ENCODE peak calls at places on chromosomes 2 and 18, in six cellular contexts. One of them, this sample, is unnamed.
A peak's percentile ranks its signal among the peaks of the same experiment; 100 is the strongest.

GRCh38 chr2:230809677-230810251 is 55.0 kb upstream of the ITM2C start:
- DNase-seq in ovary: no peak
- DNase-seq in IMR-90: no peak
- DNase-seq in SJSA1: no peak
- DNase-seq in prostate gland: no peak
- DNase-seq in hepatocyte: no peak
- DNase-seq in this sample: no peak

GRCh38 chr2:98444436-98445166 is at the start of gene INPP4A:
- DNase-seq in IMR-90: peak; percentile 42
- DNase-seq in prostate gland: peak; percentile 64
- DNase-seq in hepatocyte: peak; percentile 89
- DNase-seq in SJSA1: peak; percentile 67
- DNase-seq in ovary: peak; percentile 72
- DNase-seq in this sample: peak; percentile 76

GRCh38 chr2:221444106-221444505 is 128.0 kb downstream of the EPHA4 start:
- DNase-seq in SJSA1: no peak
- DNase-seq in hepatocyte: no peak
- DNase-seq in ovary: no peak
- DNase-seq in IMR-90: peak; percentile 85
- DNase-seq in prostate gland: no peak
- DNase-seq in this sample: peak; percentile 77

GRCh38 chr18:25223211-25223610 is 128.8 kb downstream of the ZNF521 start:
- DNase-seq in hepatocyte: no peak
- DNase-seq in prostate gland: no peak
- DNase-seq in ovary: no peak
- DNase-seq in IMR-90: no peak
- DNase-seq in SJSA1: no peak
- DNase-seq in this sample: no peak

GRCh38 chr18:12011962-12012549 is 30.7 kb downstream of the IMPA2 start:
- DNase-seq in hepatocyte: no peak
- DNase-seq in SJSA1: no peak
- DNase-seq in IMR-90: peak; percentile 58
- DNase-seq in prostate gland: peak; percentile 50
- DNase-seq in ovary: no peak
- DNase-seq in this sample: no peak

GRCh38 chr2:241441492-241441891 is 66.9 kb downstream of the STK25 start:
- DNase-seq in prostate gland: no peak
- DNase-seq in IMR-90: no peak
- DNase-seq in ovary: no peak
- DNase-seq in hepatocyte: no peak
- DNase-seq in SJSA1: no peak
- DNase-seq in this sample: no peak

GRCh38 chr2:53445376-53446072 is 322.1 kb upstream of the CHAC2 start:
- DNase-seq in IMR-90: peak; percentile 74
- DNase-seq in SJSA1: no peak
- DNase-seq in prostate gland: no peak
- DNase-seq in hepatocyte: peak; percentile 17
- DNase-seq in ovary: no peak
- DNase-seq in this sample: no peak

GRCh38 chr2:8565399-8566154 is 116.3 kb upstream of the ID2 start:
- DNase-seq in ovary: peak; percentile 2
- DNase-seq in prostate gland: no peak
- DNase-seq in IMR-90: no peak
- DNase-seq in hepatocyte: no peak
- DNase-seq in SJSA1: no peak
- DNase-seq in this sample: no peak

GRCh38 chr2:99635710-99636431 is 146.1 kb upstream of the REV1 start:
- DNase-seq in hepatocyte: no peak
- DNase-seq in SJSA1: no peak
- DNase-seq in ovary: peak; percentile 62
- DNase-seq in IMR-90: no peak
- DNase-seq in prostate gland: no peak
- DNase-seq in this sample: peak; percentile 35

GRCh38 chr2:110993557-110994231 is 127.0 kb upstream of the BCL2L11 start:
- DNase-seq in SJSA1: no peak
- DNase-seq in prostate gland: no peak
- DNase-seq in ovary: no peak
- DNase-seq in hepatocyte: peak; percentile 76
- DNase-seq in IMR-90: no peak
- DNase-seq in this sample: no peak

GRCh38 chr2:159946326-159946992 is 116.0 kb downstream of the PLA2R1 start:
- DNase-seq in IMR-90: peak; percentile 21
- DNase-seq in ovary: no peak
- DNase-seq in hepatocyte: peak; percentile 12
- DNase-seq in SJSA1: no peak
- DNase-seq in prostate gland: no peak
- DNase-seq in this sample: no peak

GRCh38 chr18:5285326-5285725 is 10.2 kb downstream of the ZBTB14 start:
- DNase-seq in ovary: no peak
- DNase-seq in SJSA1: no peak
- DNase-seq in IMR-90: no peak
- DNase-seq in hepatocyte: no peak
- DNase-seq in prostate gland: no peak
- DNase-seq in this sample: no peak
- H3K4me3 ChIP-seq in ovary: no peak overlapping the region
- H3K4me3 ChIP-seq in SJSA1: no peak overlapping the region
- H3K4me3 ChIP-seq in IMR-90: no peak overlapping the region
- H3K4me3 ChIP-seq in hepatocyte: no peak overlapping the region
- H3K4me3 ChIP-seq in prostate gland: no peak overlapping the region
- H3K4me3 ChIP-seq in this sample: no peak overlapping the region

GRCh38 chr2:9852881-9853280 is 9.6 kb downstream of the TAF1B start:
- DNase-seq in IMR-90: no peak
- DNase-seq in hepatocyte: no peak
- DNase-seq in prostate gland: no peak
- DNase-seq in ovary: no peak
- DNase-seq in SJSA1: no peak
- DNase-seq in this sample: no peak

GRCh38 chr2:9858730-9859068 is 15.4 kb downstream of the TAF1B start:
- DNase-seq in prostate gland: no peak
- DNase-seq in hepatocyte: no peak
- DNase-seq in IMR-90: no peak
- DNase-seq in ovary: no peak
- DNase-seq in SJSA1: no peak
- DNase-seq in this sample: no peak

GRCh38 chr2:9857814-9858729 is 14.8 kb downstream of the TAF1B start:
- DNase-seq in ovary: no peak
- DNase-seq in SJSA1: no peak
- DNase-seq in hepatocyte: no peak
- DNase-seq in IMR-90: no peak
- DNase-seq in prostate gland: no peak
- DNase-seq in this sample: no peak
- H3K9me3 ChIP-seq in ovary: no peaks in the 10 kb centered on the region
- H3K9me3 ChIP-seq in SJSA1: peaks cover 29% of the 10 kb centered on the region
- H3K9me3 ChIP-seq in hepatocyte: no peaks in the 10 kb centered on the region
- H3K9me3 ChIP-seq in IMR-90: peaks cover 23% of the 10 kb centered on the region
- H3K9me3 ChIP-seq in prostate gland: no peaks in the 10 kb centered on the region
- H3K9me3 ChIP-seq in this sample: no peaks in the 10 kb centered on the region

GRCh38 chr2:25309402-25309801 is 32.3 kb downstream of the DNMT3A start:
- DNase-seq in ovary: no peak
- DNase-seq in IMR-90: peak; percentile 50
- DNase-seq in hepatocyte: peak; percentile 58
- DNase-seq in SJSA1: peak; percentile 61
- DNase-seq in prostate gland: no peak
- DNase-seq in this sample: no peak
- H3K4me1 ChIP-seq in ovary: peaks cover 19% of the 10 kb centered on the region
- H3K4me1 ChIP-seq in IMR-90: peaks cover 1% of the 10 kb centered on the region
- H3K4me1 ChIP-seq in hepatocyte: peaks cover 8% of the 10 kb centered on the region
- H3K4me1 ChIP-seq in SJSA1: no peaks in the 10 kb centered on the region
- H3K4me1 ChIP-seq in prostate gland: peaks cover 10% of the 10 kb centered on the region
- H3K4me1 ChIP-seq in this sample: peaks cover 12% of the 10 kb centered on the region

GRCh38 chr2:85577063-85577385 is 362 bp upstream of the VAMP8 start:
- DNase-seq in IMR-90: no peak
- DNase-seq in SJSA1: no peak
- DNase-seq in ovary: no peak
- DNase-seq in prostate gland: no peak
- DNase-seq in hepatocyte: no peak
- DNase-seq in this sample: no peak

GRCh38 chr2:85580206-85580605 is 2.8 kb downstream of the VAMP8 start:
- DNase-seq in SJSA1: no peak
- DNase-seq in prostate gland: no peak
- DNase-seq in IMR-90: no peak
- DNase-seq in hepatocyte: no peak
- DNase-seq in ovary: no peak
- DNase-seq in this sample: no peak

GRCh38 chr2:85577386-85578242 is at the start of gene VAMP8:
- DNase-seq in hepatocyte: peak; percentile 81
- DNase-seq in prostate gland: peak; percentile 94
- DNase-seq in IMR-90: no peak
- DNase-seq in ovary: no peak
- DNase-seq in SJSA1: no peak
- DNase-seq in this sample: no peak

GRCh38 chr2:85579266-85579935 is 2.0 kb downstream of the VAMP8 start:
- DNase-seq in hepatocyte: no peak
- DNase-seq in ovary: no peak
- DNase-seq in SJSA1: no peak
- DNase-seq in prostate gland: no peak
- DNase-seq in IMR-90: no peak
- DNase-seq in this sample: no peak

DNA sequence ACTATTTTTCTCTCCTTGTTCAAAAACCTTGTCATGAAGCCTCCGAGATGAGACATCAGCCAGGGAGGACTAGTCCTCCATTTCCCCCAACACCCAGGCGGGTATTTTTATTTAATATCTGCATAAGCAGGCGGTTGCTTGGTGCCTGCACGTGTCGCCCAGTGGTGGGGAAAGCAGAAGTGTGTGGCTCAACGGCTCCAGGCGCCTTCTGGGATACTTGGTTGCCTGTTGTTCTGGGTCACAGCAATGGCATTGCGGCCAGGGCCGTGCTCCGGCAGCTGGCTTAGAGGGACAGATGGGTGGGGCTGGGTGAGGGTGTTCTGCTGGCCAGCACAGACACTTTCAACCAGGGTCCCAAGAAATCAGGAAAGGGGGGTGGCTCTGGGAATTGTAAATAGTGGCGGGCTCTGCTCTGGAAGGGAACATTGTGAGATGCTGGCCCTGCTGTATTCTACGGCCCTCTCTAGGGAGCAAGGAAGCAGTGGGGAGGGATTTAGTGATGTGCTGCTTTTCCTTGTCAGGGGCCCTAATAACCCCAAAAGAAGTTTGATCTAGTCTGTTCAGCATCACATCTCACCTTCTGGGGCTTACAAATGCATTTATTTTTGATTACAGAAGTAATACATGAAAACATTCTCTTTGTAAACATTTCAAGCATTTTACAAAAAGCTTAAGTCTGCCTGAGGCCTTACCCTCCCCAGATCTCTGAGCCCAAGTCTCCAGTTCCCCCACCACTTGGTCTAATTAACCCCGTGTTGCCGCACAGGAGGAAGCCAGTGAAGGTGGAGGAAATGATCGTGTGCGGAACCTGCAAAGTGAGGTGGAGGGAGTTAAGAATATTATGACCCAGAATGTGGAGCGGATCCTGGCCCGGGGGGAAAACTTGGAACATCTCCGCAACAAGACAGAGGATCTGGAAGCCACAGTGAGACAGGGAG is 1.1 kb downstream of the VAMP8 start:
- DNase-seq in prostate gland: no peak
- DNase-seq in IMR-90: no peak
- DNase-seq in ovary: no peak
- DNase-seq in hepatocyte: no peak
- DNase-seq in SJSA1: no peak
- DNase-seq in this sample: peak; percentile 75
- H3K4me3 ChIP-seq in prostate gland: peak overlapping the region; percentile 38
- H3K4me3 ChIP-seq in IMR-90: no peak overlapping the region
- H3K4me3 ChIP-seq in ovary: peak overlapping the region; percentile 31
- H3K4me3 ChIP-seq in hepatocyte: peak overlapping the region; percentile 65
- H3K4me3 ChIP-seq in SJSA1: no peak overlapping the region
- H3K4me3 ChIP-seq in this sample: peak overlapping the region; percentile 39

GRCh38 chr2:104262714-104263113 is 591.2 kb upstream of the POU3F3 start:
- DNase-seq in ovary: no peak
- DNase-seq in SJSA1: no peak
- DNase-seq in hepatocyte: no peak
- DNase-seq in prostate gland: no peak
- DNase-seq in IMR-90: no peak
- DNase-seq in this sample: no peak
- H3K9me3 ChIP-seq in ovary: no peaks in the 10 kb centered on the region
- H3K9me3 ChIP-seq in SJSA1: no peaks in the 10 kb centered on the region
- H3K9me3 ChIP-seq in hepatocyte: peaks cover 6% of the 10 kb centered on the region
- H3K9me3 ChIP-seq in prostate gland: no peaks in the 10 kb centered on the region
- H3K9me3 ChIP-seq in IMR-90: peaks cover 8% of the 10 kb centered on the region
- H3K9me3 ChIP-seq in this sample: peaks cover 6% of the 10 kb centered on the region

DNA sequence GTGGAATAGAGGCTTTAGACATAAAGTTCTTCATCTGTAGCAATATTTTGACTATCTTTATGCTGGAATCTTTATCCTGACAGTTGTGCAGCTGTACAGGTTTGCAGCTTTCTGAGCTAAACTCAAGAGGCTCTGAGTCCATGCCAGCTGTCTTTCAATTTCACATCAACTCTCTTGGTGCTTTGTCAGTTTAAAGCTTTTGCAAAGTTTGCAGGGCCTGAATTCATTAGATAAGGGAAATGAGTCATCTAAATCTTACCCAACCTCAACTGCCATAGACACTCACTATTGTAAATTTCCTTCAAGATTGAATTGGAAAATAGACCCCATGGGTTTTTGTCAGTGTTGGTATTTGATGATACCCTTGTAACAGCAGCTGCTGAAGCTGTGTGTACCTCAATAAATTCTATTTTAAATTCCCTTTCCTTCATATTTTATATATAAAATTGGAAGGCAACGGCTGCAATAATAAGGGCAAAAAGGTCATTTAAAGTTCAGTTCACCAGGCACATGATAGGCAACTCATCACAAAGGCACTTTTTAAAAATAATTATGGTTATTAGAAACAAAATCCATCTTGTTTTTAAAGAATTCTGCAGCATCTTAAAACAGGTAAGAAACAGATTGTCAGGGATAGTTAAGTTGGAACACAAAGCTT is 169.9 kb upstream of the SLC39A10 start:
- DNase-seq in hepatocyte: peak; percentile 40
- DNase-seq in SJSA1: no peak
- DNase-seq in prostate gland: no peak
- DNase-seq in ovary: no peak
- DNase-seq in IMR-90: peak; percentile 81
- DNase-seq in this sample: no peak
- H3K4me1 ChIP-seq in hepatocyte: peaks cover 6% of the 10 kb centered on the region
- H3K4me1 ChIP-seq in SJSA1: peaks cover 17% of the 10 kb centered on the region
- H3K4me1 ChIP-seq in prostate gland: no peaks in the 10 kb centered on the region
- H3K4me1 ChIP-seq in ovary: no peaks in the 10 kb centered on the region
- H3K4me1 ChIP-seq in IMR-90: no peaks in the 10 kb centered on the region
- H3K4me1 ChIP-seq in this sample: no peaks in the 10 kb centered on the region

DNA sequence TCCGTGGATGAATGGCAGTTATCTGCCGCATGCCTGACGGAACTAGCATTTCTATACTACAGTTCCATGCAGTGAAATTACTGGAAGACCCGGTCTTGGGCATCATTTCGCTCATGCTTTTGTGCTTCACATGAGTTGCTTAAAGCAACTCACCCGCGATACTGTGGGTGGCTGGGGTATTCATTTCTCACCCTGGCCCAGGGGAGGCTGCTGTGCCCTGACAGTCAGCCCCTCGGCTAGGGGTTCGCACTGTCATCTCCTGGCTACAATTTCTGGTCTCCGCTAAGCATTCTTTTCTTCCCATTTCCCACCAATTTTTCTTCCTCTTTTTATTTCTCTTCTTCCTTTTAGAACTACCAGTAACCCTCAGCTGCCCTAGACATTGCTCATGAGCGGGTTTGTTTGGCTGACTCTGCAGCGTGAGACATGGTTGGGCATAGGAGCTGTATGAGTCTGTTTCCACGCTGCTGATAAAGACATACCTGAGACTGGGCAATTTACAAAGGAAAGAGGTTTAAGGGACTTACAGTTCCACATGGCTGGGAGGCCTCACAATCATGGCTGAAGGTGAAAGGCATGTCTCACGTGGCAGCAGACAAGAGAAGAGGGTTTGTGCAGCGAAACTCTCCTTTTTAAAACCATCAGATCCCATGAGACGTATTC is 16.5 kb upstream of the CNDP2 start:
- DNase-seq in hepatocyte: no peak
- DNase-seq in IMR-90: no peak
- DNase-seq in prostate gland: no peak
- DNase-seq in ovary: no peak
- DNase-seq in SJSA1: no peak
- DNase-seq in this sample: no peak
- H3K4me3 ChIP-seq in hepatocyte: no peak overlapping the region
- H3K4me3 ChIP-seq in IMR-90: no peak overlapping the region
- H3K4me3 ChIP-seq in prostate gland: no peak overlapping the region
- H3K4me3 ChIP-seq in ovary: no peak overlapping the region
- H3K4me3 ChIP-seq in SJSA1: no peak overlapping the region
- H3K4me3 ChIP-seq in this sample: no peak overlapping the region